ENCODE peak calls at places on chromosomes 4 and X, in seven cellular contexts. One of them, this sample, is unnamed.
A peak's percentile ranks its signal among the peaks of the same experiment; 100 is the strongest.

GRCh38 chrX:1444896-1445480 is 7.7 kb downstream of the ASMTL start:
- DNase-seq in ecto neural progenitor cell: peak; percentile 14
- DNase-seq in activated T-cell treated with anti-CD3 and anti-CD28 coated beads for 1 hour: no peak
- DNase-seq in neural crest cell: no peak
- DNase-seq in left lung: peak; percentile 4
- DNase-seq in fibroblast of pulmonary artery: no peak
- DNase-seq in T-cell: no peak
- DNase-seq in this sample: peak; percentile 14

GRCh38 chr4:68693325-68694075 is 23.0 kb upstream of the UGT2B15 start:
- DNase-seq in ecto neural progenitor cell: no peak
- DNase-seq in T-cell: no peak
- DNase-seq in neural crest cell: no peak
- DNase-seq in activated T-cell treated with anti-CD3 and anti-CD28 coated beads for 1 hour: no peak
- DNase-seq in fibroblast of pulmonary artery: no peak
- DNase-seq in left lung: no peak
- DNase-seq in this sample: no peak

GRCh38 chr4:5883916-5884315 is 9.0 kb downstream of the CRMP1 start:
- DNase-seq in activated T-cell treated with anti-CD3 and anti-CD28 coated beads for 1 hour: no peak
- DNase-seq in left lung: no peak
- DNase-seq in fibroblast of pulmonary artery: no peak
- DNase-seq in T-cell: no peak
- DNase-seq in ecto neural progenitor cell: no peak
- DNase-seq in neural crest cell: no peak
- DNase-seq in this sample: no peak

GRCh38 chr4:8675383-8675782 is 82.8 kb downstream of the CPZ start:
- DNase-seq in T-cell: no peak
- DNase-seq in activated T-cell treated with anti-CD3 and anti-CD28 coated beads for 1 hour: no peak
- DNase-seq in fibroblast of pulmonary artery: peak; percentile 8
- DNase-seq in ecto neural progenitor cell: peak; percentile 88
- DNase-seq in left lung: no peak
- DNase-seq in neural crest cell: peak; percentile 58
- DNase-seq in this sample: no peak

GRCh38 chrX:39144965-39145364 is 343.7 kb downstream of the MID1IP1 start:
- DNase-seq in ecto neural progenitor cell: no peak
- DNase-seq in neural crest cell: no peak
- DNase-seq in left lung: no peak
- DNase-seq in activated T-cell treated with anti-CD3 and anti-CD28 coated beads for 1 hour: no peak
- DNase-seq in fibroblast of pulmonary artery: no peak
- DNase-seq in T-cell: no peak
- DNase-seq in this sample: no peak

GRCh38 chr4:39569209-39569608 is 42.0 kb upstream of the UGDH start:
- DNase-seq in fibroblast of pulmonary artery: no peak
- DNase-seq in left lung: no peak
- DNase-seq in activated T-cell treated with anti-CD3 and anti-CD28 coated beads for 1 hour: no peak
- DNase-seq in ecto neural progenitor cell: no peak
- DNase-seq in T-cell: no peak
- DNase-seq in neural crest cell: no peak
- DNase-seq in this sample: no peak

GRCh38 chr4:139593091-139593564 is 37.1 kb upstream of the SETD7 start:
- DNase-seq in fibroblast of pulmonary artery: peak; percentile 73
- DNase-seq in activated T-cell treated with anti-CD3 and anti-CD28 coated beads for 1 hour: no peak
- DNase-seq in T-cell: no peak
- DNase-seq in neural crest cell: no peak
- DNase-seq in left lung: no peak
- DNase-seq in ecto neural progenitor cell: no peak
- DNase-seq in this sample: no peak

GRCh38 chr4:70637239-70637920 is 8.8 kb downstream of the ENAM start:
- DNase-seq in fibroblast of pulmonary artery: no peak
- DNase-seq in left lung: no peak
- DNase-seq in ecto neural progenitor cell: no peak
- DNase-seq in activated T-cell treated with anti-CD3 and anti-CD28 coated beads for 1 hour: no peak
- DNase-seq in neural crest cell: no peak
- DNase-seq in T-cell: no peak
- DNase-seq in this sample: no peak

GRCh38 chrX:56813318-56813837 is 84.3 kb downstream of the NBDY start:
- DNase-seq in neural crest cell: no peak
- DNase-seq in activated T-cell treated with anti-CD3 and anti-CD28 coated beads for 1 hour: no peak
- DNase-seq in left lung: peak; percentile 35
- DNase-seq in ecto neural progenitor cell: peak; percentile 18
- DNase-seq in fibroblast of pulmonary artery: peak; percentile 81
- DNase-seq in T-cell: peak; percentile 41
- DNase-seq in this sample: no peak

GRCh38 chr4:12244949-12245348 is 816.3 kb upstream of the HS3ST1 start:
- DNase-seq in T-cell: no peak
- DNase-seq in neural crest cell: no peak
- DNase-seq in activated T-cell treated with anti-CD3 and anti-CD28 coated beads for 1 hour: no peak
- DNase-seq in ecto neural progenitor cell: no peak
- DNase-seq in left lung: no peak
- DNase-seq in fibroblast of pulmonary artery: no peak
- DNase-seq in this sample: no peak